ENCODE peak calls at places on chromosomes 16 and 17, in seven cellular contexts. C is HFF-Myc, N is IMR-90, O is breast epithelium, R is A549, F is OCI-LY7, L is thoracic aorta. B is an unnamed sample.

GRCh38 chr16:15996432-15997109 is 47.2 kb downstream of the ABCC1 start:
- DNase-seq in L (no peak), C (peak), F (no peak), O (no peak), R (peak), N (peak), B (peak)

GRCh38 chr16:10965440-10966039 is 21.2 kb downstream of the CLEC16A start:
- DNase-seq in O (no peak), R (no peak), N (no peak), F (peak), C (no peak), L (no peak), B (no peak)

GRCh38 chr16:31083981-31084380 is 4.8 kb downstream of the PRSS53 start:
- DNase-seq in R (no peak), F (no peak), N (no peak), C (no peak), O (no peak), L (no peak), B (no peak)

GRCh38 chr16:86573215-86573614 is 5.1 kb upstream of the FOXL1 start:
- DNase-seq in F (no peak), R (no peak), N (no peak), C (no peak), O (no peak), L (no peak), B (no peak)

GRCh38 chr17:13542612-13543011 is 59.1 kb downstream of the HS3ST3A1 start:
- DNase-seq in N (no peak), F (no peak), R (no peak), L (no peak), C (no peak), O (no peak), B (no peak)

GRCh38 chr17:72562628-72563188 is 441.9 kb downstream of the SOX9 start:
- DNase-seq in C (no peak), F (no peak), R (no peak), N (no peak), O (no peak), L (no peak), B (no peak)

GRCh38 chr16:31360296-31360695 is 5.3 kb downstream of the ITGAX start:
- DNase-seq in L (no peak), O (no peak), R (no peak), C (no peak), N (no peak), F (no peak), B (no peak)

GRCh38 chr17:40329981-40330794 is 21.2 kb downstream of the RARA start:
- DNase-seq in L (no peak), R (no peak), F (no peak), C (no peak), N (no peak), O (no peak), B (no peak)

GRCh38 chr17:34269969-34270368 is at the start of gene CCL7:
- DNase-seq in R (no peak), N (peak), O (no peak), C (no peak), L (no peak), F (no peak), B (no peak)

GRCh38 chr16:71648162-71648561 is 22.2 kb downstream of the MARVELD3 start:
- DNase-seq in N (no peak), L (no peak), F (no peak), R (no peak), O (no peak), C (no peak), B (no peak)

GRCh38 chr17:82297280-82297803 is 20.1 kb downstream of the CD7 start:
- DNase-seq in R (peak), C (no peak), F (peak), O (peak), L (peak), N (no peak), B (peak)

GRCh38 chr17:77783991-77784820 is 174.3 kb upstream of the TNRC6C start:
- DNase-seq in N (no peak), F (no peak), C (no peak), O (no peak), L (no peak), R (no peak), B (no peak)

GRCh38 chr16:80122155-80122554 is 418.6 kb upstream of the DYNLRB2 start:
- DNase-seq in L (no peak), F (no peak), C (no peak), N (no peak), O (no peak), R (no peak), B (no peak)

GRCh38 chr17:81333626-81334368 is 38.7 kb upstream of the SLC38A10 start:
- DNase-seq in F (no peak), C (no peak), O (no peak), N (no peak), R (no peak), L (no peak), B (no peak)

GRCh38 chr16:53094013-53094630 is 39.3 kb downstream of the CHD9 start:
- DNase-seq in C (no peak), N (no peak), F (peak), O (peak), L (no peak), R (peak), B (no peak)

GRCh38 chr17:7857724-7858486 is at the start of gene CYB5D1:
- DNase-seq in F (peak), C (peak), O (peak), L (peak), R (peak), N (peak), B (peak)

GRCh38 chr17:67520282-67520906 is 143.3 kb downstream of the PITPNC1 start:
- DNase-seq in R (no peak), N (peak), L (no peak), O (no peak), F (no peak), C (no peak), B (no peak)

GRCh38 chr17:2393184-2393953 is 7.5 kb downstream of the MNT start:
- DNase-seq in L (no peak), C (no peak), R (peak), N (peak), O (peak), F (peak), B (peak)

GRCh38 chr16:29674188-29674587 is 4.8 kb upstream of the QPRT start:
- DNase-seq in L (no peak), N (peak), F (no peak), O (no peak), R (no peak), C (no peak), B (no peak)

GRCh38 chr17:79874329-79874981 is 35.2 kb upstream of the CBX4 start:
- DNase-seq in N (peak), L (no peak), R (peak), O (no peak), C (no peak), F (peak), B (no peak)

GRCh38 chr17:58084317-58084981 is 1.2 kb downstream of the DYNLL2 start:
- DNase-seq in F (peak), O (peak), L (no peak), C (no peak), R (peak), N (no peak), B (no peak)

GRCh38 chr17:70353408-70354092 is 184.2 kb downstream of the KCNJ2 start:
- DNase-seq in O (no peak), F (no peak), N (no peak), R (no peak), L (no peak), C (no peak), B (no peak)

GRCh38 chr17:40111221-40112128 is 10.3 kb upstream of the MSL1 start:
- DNase-seq in R (peak), N (peak), C (peak), L (peak), F (peak), O (peak), B (peak)

GRCh38 chr17:79988163-79988971 is 47.3 kb downstream of the TBC1D16 start:
- DNase-seq in O (no peak), L (no peak), N (peak), F (no peak), R (peak), C (no peak), B (no peak)

GRCh38 chr17:78137392-78138203 is 7.0 kb downstream of the TMC8 start:
- DNase-seq in F (peak), L (no peak), R (no peak), C (no peak), N (no peak), O (no peak), B (no peak)

GRCh38 chr16:61897657-61898056 is 138.6 kb downstream of the CDH8 start:
- DNase-seq in N (no peak), C (no peak), R (no peak), O (no peak), F (peak), L (no peak), B (no peak)

GRCh38 chr16:11354733-11355574 is 9.7 kb downstream of the RMI2 start:
- DNase-seq in N (peak), F (peak), R (no peak), C (no peak), L (no peak), O (no peak), B (no peak)

GRCh38 chr17:27511154-27511553 is 54.9 kb downstream of the KSR1 start:
- DNase-seq in C (no peak), R (no peak), L (no peak), N (no peak), F (no peak), O (no peak), B (no peak)

GRCh38 chr17:7719661-7720060 is 2.1 kb downstream of the DNAH2 start:
- DNase-seq in N (no peak), F (no peak), O (no peak), C (no peak), L (no peak), R (no peak), B (no peak)

GRCh38 chr16:76176153-76176552 is 101.0 kb upstream of the CNTNAP4 start:
- DNase-seq in O (no peak), F (no peak), C (no peak), N (no peak), R (no peak), L (no peak), B (no peak)

GRCh38 chr17:9465216-9465921 is 110.3 kb downstream of the STX8 start:
- DNase-seq in R (no peak), C (peak), O (no peak), F (no peak), N (peak), L (no peak), B (no peak)

GRCh38 chr16:25109643-25110042 is 1.9 kb upstream of the LCMT1 start:
- DNase-seq in C (peak), O (peak), R (peak), F (no peak), L (no peak), N (peak), B (peak)

GRCh38 chr16:35730251-35730650 is 2270.8 kb downstream of the TP53TG3F start:
- DNase-seq in O (no peak), L (no peak), R (no peak), F (no peak), N (no peak), C (no peak), B (no peak)

GRCh38 chr17:17774009-17774881 is 62.5 kb downstream of the SREBF1 start:
- DNase-seq in F (no peak), L (no peak), O (peak), R (peak), N (peak), C (no peak), B (peak)
- TF ChIP-seq CTCF in F (peak), L (peak), O (peak), R (peak), N (peak), C (peak), B (no peak)

DNA sequence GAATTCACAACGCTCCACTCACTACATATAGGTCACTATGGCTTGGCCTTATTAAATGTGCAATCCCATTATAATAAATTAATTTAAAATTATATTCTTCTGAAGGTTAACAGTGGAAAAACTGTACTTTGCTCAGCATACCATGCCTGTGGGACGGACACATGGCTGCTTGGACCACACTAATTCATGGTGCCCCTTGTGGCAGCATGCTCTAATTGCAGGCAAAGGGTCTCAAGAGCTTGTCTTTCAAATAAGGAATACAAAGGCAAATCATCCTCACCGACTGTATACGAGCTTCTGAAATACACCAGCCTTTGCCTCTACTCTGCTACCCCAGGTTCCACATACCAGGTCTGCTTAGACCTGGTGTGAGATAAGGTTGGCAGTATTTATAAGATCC is 11.7 kb downstream of the SMPD3 start:
- DNase-seq in C (no peak), F (peak), R (no peak), N (no peak), L (no peak), O (no peak), B (no peak)
- TF ChIP-seq CTCF in C (peak), F (peak), R (no peak), N (no peak), L (no peak), O (no peak), B (no peak)

DNA sequence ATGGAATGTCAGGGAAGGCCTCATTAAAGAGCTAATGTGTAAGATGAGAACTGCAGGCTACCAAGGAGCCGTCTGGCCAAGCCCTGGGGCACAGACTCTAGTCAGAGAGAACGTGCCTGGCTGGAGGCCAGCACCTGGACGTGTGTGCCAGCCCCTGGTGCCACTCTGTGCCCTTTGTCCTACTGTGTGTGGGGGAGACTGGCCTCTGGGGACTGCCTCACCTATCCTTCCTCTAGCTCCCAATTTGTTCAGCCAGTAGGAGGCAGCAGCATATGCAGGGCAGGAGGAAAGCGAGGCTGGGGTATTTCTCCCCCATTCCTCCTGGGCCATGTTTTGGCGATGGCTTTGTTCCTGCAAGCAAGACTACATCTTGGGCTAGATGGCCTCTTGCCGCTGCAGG is 37.1 kb downstream of the KNOP1 start:
- DNase-seq in L (no peak), F (no peak), O (no peak), N (no peak), R (no peak), C (no peak), B (no peak)
- TF ChIP-seq CTCF in L (no peak), F (peak), O (no peak), N (no peak), R (no peak), C (peak), B (no peak)

DNA sequence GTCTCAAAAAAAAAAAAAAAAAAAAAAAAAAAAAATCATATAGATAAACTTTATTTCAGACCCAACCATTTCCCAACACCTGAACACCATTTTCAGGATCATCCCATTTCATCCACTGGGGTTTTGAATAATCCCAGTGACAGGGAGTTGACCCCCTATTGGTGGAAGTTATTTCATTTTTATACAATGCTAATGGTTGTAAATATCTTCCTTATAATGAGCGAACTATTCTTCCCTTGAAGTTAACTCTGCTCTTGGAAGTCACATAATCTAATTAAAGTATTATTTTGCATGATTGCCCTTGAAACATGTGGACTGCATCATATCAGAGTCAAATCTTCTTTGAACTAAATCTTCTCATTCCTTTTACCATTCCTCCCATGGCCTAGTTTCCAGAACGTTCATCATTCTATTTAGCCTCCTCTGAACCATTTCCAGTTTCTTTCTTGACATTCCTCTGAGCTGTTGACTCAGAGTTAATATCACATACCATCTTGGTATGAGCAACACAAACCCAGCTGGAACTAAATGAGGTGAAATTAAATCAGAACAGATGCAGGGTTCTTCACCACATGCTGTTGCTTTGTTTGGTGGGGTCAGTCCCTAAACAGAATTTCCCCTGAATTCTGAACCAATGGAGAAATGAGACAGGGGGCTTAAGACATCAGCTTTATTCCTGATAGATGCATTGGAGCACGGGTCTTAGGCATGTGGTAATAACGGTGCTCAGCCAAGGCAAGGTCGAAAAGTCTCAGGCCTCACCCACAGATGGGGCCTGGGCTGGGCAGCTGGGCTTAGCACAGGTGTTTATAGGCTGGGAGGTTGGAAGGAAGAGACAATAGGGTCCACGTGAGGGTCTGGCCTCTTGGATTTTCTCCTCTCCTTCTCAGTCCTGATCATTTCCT is 8.9 kb downstream of the HSD17B2 start:
- DNase-seq in F (no peak), R (no peak), O (no peak), L (no peak), C (peak), N (peak), B (no peak)
- TF ChIP-seq CTCF in F (no peak), R (no peak), O (no peak), L (no peak), C (no peak), N (no peak), B (no peak)